ENCODE peak calls at places on chromosomes 13 and 19, in ten cellular contexts. B, G, D, R, T, K, H, V, N and M are unnamed samples.

GRCh38 chr19:57779220-57779845 is 9.9 kb downstream of the ZNF586 start:
- DNase-seq in R (no peak), D (no peak), V (no peak), G (no peak), T (no peak), H (no peak), K (no peak), B (no peak), N (no peak), M (no peak)

GRCh38 chr13:97125810-97126738 is 96.1 kb upstream of the MBNL2 start:
- DNase-seq in H (no peak), D (peak; percentile 87), V (peak; percentile 43), K (no peak), G (no peak), B (no peak), R (no peak), N (no peak), T (no peak), M (no peak)

GRCh38 chr13:50594276-50594970 is 249.1 kb downstream of the DLEU7 start:
- DNase-seq in B (no peak), T (no peak), V (no peak), G (peak; percentile 18), D (peak; percentile 85), H (peak; percentile 73), N (peak; percentile 80), R (no peak), K (no peak), M (no peak)

GRCh38 chr13:58960909-58961308 is 1202.8 kb downstream of the DIAPH3 start:
- DNase-seq in G (no peak), H (no peak), B (no peak), T (no peak), K (peak; percentile 59), N (no peak), V (no peak), D (peak; percentile 19), R (no peak), M (peak; percentile 50)

GRCh38 chr13:63516124-63516523 is 2100.5 kb upstream of the PCDH20 start:
- DNase-seq in K (no peak), H (no peak), R (no peak), D (no peak), G (no peak), B (no peak), V (no peak), T (no peak), N (no peak), M (peak; percentile 13)

GRCh38 chr13:40130871-40131636 is 475.6 kb downstream of the COG6 start:
- DNase-seq in K (no peak), H (no peak), T (no peak), V (no peak), R (no peak), D (peak; percentile 18), N (no peak), B (no peak), G (no peak), M (no peak)

GRCh38 chr19:18419195-18419698 is at the start of gene SSBP4:
- DNase-seq in N (peak; percentile 71), B (peak; percentile 63), T (peak; percentile 61), K (peak; percentile 73), G (peak; percentile 67), D (peak; percentile 84), V (peak; percentile 97), R (peak; percentile 51), H (peak; percentile 88), M (peak; percentile 94)

GRCh38 chr13:114299604-114300305 is 14.5 kb upstream of the CHAMP1 start:
- DNase-seq in K (no peak), V (no peak), B (no peak), R (no peak), T (no peak), D (no peak), G (no peak), H (no peak), N (no peak), M (no peak)

GRCh38 chr13:43573361-43573740 is 213.4 kb downstream of the ENOX1 start:
- DNase-seq in K (no peak), N (no peak), V (no peak), R (no peak), G (no peak), T (no peak), B (no peak), H (no peak), D (no peak), M (peak; percentile 64)

GRCh38 chr19:1169921-1170885 is 3.9 kb downstream of the SBNO2 start:
- DNase-seq in D (no peak), B (peak; percentile 82), G (no peak), N (no peak), V (peak; percentile 58), H (no peak), K (no peak), T (no peak), R (peak; percentile 31), M (peak; percentile 54)

GRCh38 chr13:102580552-102581169 is 16.1 kb upstream of the TPP2 start:
- DNase-seq in G (peak; percentile 32), R (no peak), D (peak; percentile 79), K (peak; percentile 76), H (peak; percentile 68), T (no peak), N (peak; percentile 56), B (no peak), V (peak; percentile 70), M (peak; percentile 71)

GRCh38 chr19:3034845-3035541 is 5.9 kb upstream of the TLE2 start:
- DNase-seq in K (no peak), T (peak; percentile 17), B (peak; percentile 36), G (no peak), R (no peak), H (no peak), V (peak; percentile 42), N (peak; percentile 68), D (peak; percentile 62), M (peak; percentile 71)

GRCh38 chr13:111286162-111286561 is 34.3 kb upstream of the TEX29 start:
- DNase-seq in B (no peak), K (no peak), G (no peak), H (no peak), N (no peak), T (no peak), R (no peak), V (no peak), D (no peak), M (no peak)

GRCh38 chr13:62371737-62372136 is 956.1 kb upstream of the PCDH20 start:
- DNase-seq in G (no peak), B (no peak), K (no peak), D (no peak), V (no peak), H (no peak), N (no peak), T (no peak), R (no peak), M (no peak)

GRCh38 chr13:97344250-97345175 is 89.5 kb upstream of the RAP2A start:
- DNase-seq in G (peak; percentile 36), R (no peak), K (peak; percentile 69), H (peak; percentile 78), V (peak; percentile 55), N (peak; percentile 46), T (peak; percentile 47), B (peak; percentile 77), D (peak; percentile 60), M (peak; percentile 80)

GRCh38 chr19:4059931-4060620 is 6.6 kb downstream of the ZBTB7A start:
- DNase-seq in N (no peak), B (no peak), G (no peak), R (no peak), D (peak; percentile 52), H (no peak), V (peak; percentile 57), T (peak; percentile 43), K (no peak), M (no peak)

GRCh38 chr19:3250675-3251074 is 26.2 kb downstream of the CELF5 start:
- DNase-seq in B (no peak), K (no peak), G (no peak), R (peak; percentile 18), V (peak; percentile 67), D (peak; percentile 37), N (peak; percentile 26), H (peak; percentile 75), T (peak; percentile 51), M (no peak)

GRCh38 chr19:35716985-35717664 is 678 bp upstream of the KMT2B start:
- DNase-seq in K (peak; percentile 63), B (peak; percentile 94), N (peak; percentile 97), T (peak; percentile 95), V (peak; percentile 98), G (peak; percentile 92), H (peak; percentile 99), D (peak; percentile 85), R (peak; percentile 91), M (peak; percentile 92)

GRCh38 chr13:99468971-99469545 is 32.2 kb upstream of the TM9SF2 start:
- DNase-seq in K (no peak), R (no peak), B (no peak), D (peak; percentile 56), N (peak; percentile 61), T (no peak), H (peak; percentile 73), V (no peak), G (no peak), M (no peak)

GRCh38 chr13:48975101-48975925 is at the start of gene FNDC3A:
- DNase-seq in D (peak; percentile 91), T (peak; percentile 56), H (peak; percentile 89), R (no peak), G (peak; percentile 14), N (peak; percentile 70), K (no peak), V (peak; percentile 96), B (peak; percentile 52), M (no peak)

GRCh38 chr13:105665284-105665683 is 870.2 kb downstream of the EFNB2 start:
- DNase-seq in R (no peak), N (no peak), T (no peak), D (no peak), G (no peak), H (no peak), K (no peak), V (peak; percentile 43), B (no peak), M (peak; percentile 89)

GRCh38 chr19:3655402-3656072 is 28.9 kb upstream of the CACTIN start:
- DNase-seq in N (no peak), D (peak; percentile 41), V (peak; percentile 95), B (peak; percentile 77), R (no peak), H (no peak), T (no peak), G (no peak), K (no peak), M (peak; percentile 95)

GRCh38 chr19:51097796-51098195 is 10.4 kb downstream of the CTU1 start:
- DNase-seq in T (no peak), V (no peak), B (no peak), K (no peak), G (no peak), H (no peak), D (no peak), N (no peak), R (no peak), M (no peak)

GRCh38 chr19:58572026-58572817 is 913 bp downstream of the MZF1 start:
- DNase-seq in R (no peak), V (no peak), H (no peak), B (no peak), K (no peak), T (no peak), N (no peak), D (no peak), G (no peak), M (no peak)

GRCh38 chr13:109271991-109272454 is 514.4 kb downstream of the IRS2 start:
- DNase-seq in H (peak; percentile 64), B (no peak), R (no peak), T (no peak), K (no peak), V (no peak), N (no peak), D (no peak), G (no peak), M (peak; percentile 84)

GRCh38 chr19:47445937-47446402 is 25.7 kb downstream of the SLC8A2 start:
- DNase-seq in R (no peak), N (peak; percentile 62), B (peak; percentile 61), K (peak; percentile 27), H (peak; percentile 84), G (no peak), T (peak; percentile 64), V (peak; percentile 45), D (peak; percentile 94), M (peak; percentile 60)

GRCh38 chr13:80824231-80824630 is 483.3 kb upstream of the SPRY2 start:
- DNase-seq in B (no peak), H (no peak), R (no peak), G (no peak), T (no peak), N (no peak), D (no peak), V (no peak), K (no peak), M (peak; percentile 8)

GRCh38 chr19:8922591-8922990 is 87.6 kb downstream of the MUC16 start:
- DNase-seq in K (no peak), N (no peak), D (peak; percentile 17), B (no peak), T (no peak), V (no peak), R (no peak), G (no peak), H (peak; percentile 88), M (no peak)